ENCODE peak calls at places on chromosomes 6 and 20, in seven cellular contexts. S, K, P, A, U, F and T are unnamed samples.
A peak's percentile ranks its signal among the peaks of the same experiment; 100 is the strongest.

GRCh38 chr6:138494312-138494711 is 5.0 kb downstream of the NHSL1 start:
- DNase-seq in U (no peak), F (no peak), S (no peak), P (no peak), A (no peak), K (no peak), T (no peak)

GRCh38 chr20:53891306-53891894 is 179.0 kb downstream of the BCAS1 start:
- DNase-seq in A (peak; percentile 81), P (no peak), K (no peak), S (no peak), U (no peak), F (peak; percentile 83), T (no peak)

GRCh38 chr20:44963325-44964215 is 2.7 kb upstream of the STK4 start:
- DNase-seq in S (no peak), U (no peak), A (no peak), P (no peak), F (no peak), K (peak; percentile 43), T (no peak)

GRCh38 chr6:56263586-56264295 is 16.4 kb upstream of the COL21A1 start:
- DNase-seq in F (no peak), A (no peak), K (no peak), S (no peak), P (no peak), U (no peak), T (no peak)

GRCh38 chr6:157135691-157136090 is 187.6 kb downstream of the TMEM242 start:
- DNase-seq in P (no peak), S (no peak), F (peak; percentile 54), K (no peak), A (no peak), U (no peak), T (no peak)

GRCh38 chr20:61953789-61954125 is 111.9 kb downstream of the TAF4 start:
- DNase-seq in A (no peak), U (peak; percentile 3), F (no peak), S (no peak), P (no peak), K (no peak), T (no peak)

GRCh38 chr20:57856658-57857057 is 146.8 kb upstream of the PMEPA1 start:
- DNase-seq in P (no peak), S (no peak), F (no peak), U (no peak), K (no peak), A (peak; percentile 75), T (no peak)

GRCh38 chr6:5135783-5136376 is 50.7 kb downstream of the PPP1R3G start:
- DNase-seq in U (no peak), S (peak; percentile 12), P (peak; percentile 53), A (peak; percentile 56), F (no peak), K (peak; percentile 58), T (peak; percentile 42)

GRCh38 chr6:56757585-56757984 is 114.9 kb upstream of the DST start:
- DNase-seq in A (peak; percentile 72), S (no peak), U (no peak), K (no peak), P (no peak), F (peak; percentile 71), T (peak; percentile 58)

GRCh38 chr6:89951574-89952360 is 57.5 kb downstream of the GJA10 start:
- DNase-seq in F (peak; percentile 31), K (no peak), A (peak; percentile 87), S (no peak), U (no peak), P (no peak), T (no peak)

GRCh38 chr20:25399038-25399430 is 8.4 kb upstream of the ABHD12 start:
- DNase-seq in F (peak; percentile 83), A (peak; percentile 96), K (peak; percentile 66), S (no peak), U (no peak), P (peak; percentile 68), T (peak; percentile 49)

GRCh38 chr20:12594410-12595130 is 414.2 kb upstream of the SPTLC3 start:
- DNase-seq in U (no peak), A (peak; percentile 4), S (no peak), F (no peak), P (peak; percentile 7), K (no peak), T (no peak)

GRCh38 chr6:170250981-170251775 is 39.7 kb downstream of the DLL1 start:
- DNase-seq in S (no peak), P (no peak), A (peak; percentile 23), F (no peak), K (no peak), U (no peak), T (peak; percentile 2)

GRCh38 chr20:31979713-31980426 is 11.9 kb downstream of the XKR7 start:
- DNase-seq in U (no peak), P (no peak), A (peak; percentile 9), S (no peak), K (no peak), F (no peak), T (no peak)

GRCh38 chr20:17504326-17504897 is 26.8 kb downstream of the BFSP1 start:
- DNase-seq in P (peak; percentile 52), S (no peak), K (no peak), U (no peak), F (no peak), A (no peak), T (peak; percentile 27)

GRCh38 chr20:58116505-58116904 is 111.9 kb downstream of the ANKRD60 start:
- DNase-seq in U (no peak), K (no peak), A (no peak), P (no peak), F (no peak), S (no peak), T (no peak)

GRCh38 chr6:35687658-35688604 is 784 bp downstream of the FKBP5 start:
- DNase-seq in P (peak; percentile 77), S (peak; percentile 34), K (peak; percentile 86), F (peak; percentile 57), A (peak; percentile 66), U (peak; percentile 56), T (peak; percentile 80)

GRCh38 chr20:22523499-22524392 is 60.6 kb downstream of the FOXA2 start:
- DNase-seq in A (peak; percentile 82), K (no peak), F (no peak), S (no peak), U (no peak), P (no peak), T (peak; percentile 78)

GRCh38 chr20:21514553-21515251 is 838 bp upstream of the NKX2-2 start:
- DNase-seq in K (no peak), S (no peak), U (no peak), P (peak; percentile 34), A (no peak), F (no peak), T (peak; percentile 40)

DNA sequence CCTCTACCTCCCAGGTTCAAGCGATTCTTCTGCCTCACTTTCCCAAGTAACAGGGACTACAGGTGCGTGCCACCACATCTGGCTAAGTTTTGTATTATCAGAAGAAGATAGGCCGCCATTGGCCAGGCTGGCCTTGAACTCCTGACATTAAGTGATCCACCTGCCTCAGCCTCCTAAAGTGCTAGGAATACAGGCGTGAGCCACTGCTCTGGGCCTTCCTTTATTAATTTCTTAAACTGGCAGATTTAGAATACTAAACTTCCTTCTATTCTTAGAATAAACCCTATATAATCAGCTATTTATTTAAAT is 86.6 kb downstream of the HFE start:
- DNase-seq in K (peak; percentile 38), F (no peak), A (no peak), P (no peak), S (no peak), U (no peak), T (no peak)
- H3K4me3 ChIP-seq in K (peak overlapping the region; percentile 74), F (no peak overlapping the region), A (no peak overlapping the region), P (no peak overlapping the region), S (no peak overlapping the region), U (no peak overlapping the region), T (no peak overlapping the region)

GRCh38 chr6:27810768-27811298 is 101.4 kb downstream of the OR2B2 start:
- DNase-seq in P (no peak), K (peak; percentile 80), U (no peak), F (no peak), A (peak; percentile 39), S (no peak), T (no peak)
- H3K27ac ChIP-seq in P (peak overlapping the region; percentile 99), K (peak overlapping the region; percentile 96), U (peak overlapping the region; percentile 65), F (peak overlapping the region; percentile 87), A (peak overlapping the region; percentile 65), S (peak overlapping the region; percentile 93), T (peak overlapping the region; percentile 82)

DNA sequence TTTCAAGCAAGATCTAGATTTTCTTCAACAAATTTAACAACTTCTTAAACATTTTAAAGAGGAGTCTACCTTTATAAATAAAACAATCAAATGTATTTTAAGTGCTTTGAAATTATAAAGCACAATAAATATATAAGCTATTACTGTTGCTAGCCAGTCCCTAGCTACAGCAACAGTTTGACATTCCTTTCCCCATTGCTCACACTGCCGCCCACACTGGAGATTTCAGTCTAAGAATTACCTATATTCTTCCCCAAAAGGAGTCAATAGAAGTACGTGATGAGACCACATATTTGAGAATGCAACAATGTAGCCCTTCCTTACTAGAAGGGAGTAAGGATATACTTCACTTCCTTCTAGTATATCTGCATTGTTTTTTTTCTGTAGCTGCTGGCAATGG is 65.3 kb upstream of the RNF146 start:
- DNase-seq in K (no peak), A (peak; percentile 46), S (no peak), U (no peak), F (peak; percentile 78), P (no peak), T (no peak)
- H3K4me1 ChIP-seq in K (no peaks in the 10 kb centered on the region), A (no peaks in the 10 kb centered on the region), S (no peaks in the 10 kb centered on the region), U (no peaks in the 10 kb centered on the region), F (no peaks in the 10 kb centered on the region), P (no peaks in the 10 kb centered on the region), T (no peaks in the 10 kb centered on the region)

GRCh38 chr6:12280901-12281300 is 9.3 kb upstream of the EDN1 start:
- DNase-seq in K (no peak), F (no peak), P (no peak), A (no peak), S (no peak), U (no peak), T (no peak)

GRCh38 chr6:12277401-12277800 is 12.8 kb upstream of the EDN1 start:
- DNase-seq in K (no peak), S (no peak), P (no peak), F (no peak), U (no peak), A (no peak), T (no peak)

GRCh38 chr6:12278915-12279314 is 11.2 kb upstream of the EDN1 start:
- DNase-seq in P (no peak), K (no peak), U (no peak), S (no peak), F (no peak), A (peak; percentile 46), T (no peak)

GRCh38 chr6:12280458-12280857 is 9.7 kb upstream of the EDN1 start:
- DNase-seq in U (no peak), S (no peak), A (peak; percentile 72), F (peak; percentile 59), K (no peak), P (no peak), T (no peak)

DNA sequence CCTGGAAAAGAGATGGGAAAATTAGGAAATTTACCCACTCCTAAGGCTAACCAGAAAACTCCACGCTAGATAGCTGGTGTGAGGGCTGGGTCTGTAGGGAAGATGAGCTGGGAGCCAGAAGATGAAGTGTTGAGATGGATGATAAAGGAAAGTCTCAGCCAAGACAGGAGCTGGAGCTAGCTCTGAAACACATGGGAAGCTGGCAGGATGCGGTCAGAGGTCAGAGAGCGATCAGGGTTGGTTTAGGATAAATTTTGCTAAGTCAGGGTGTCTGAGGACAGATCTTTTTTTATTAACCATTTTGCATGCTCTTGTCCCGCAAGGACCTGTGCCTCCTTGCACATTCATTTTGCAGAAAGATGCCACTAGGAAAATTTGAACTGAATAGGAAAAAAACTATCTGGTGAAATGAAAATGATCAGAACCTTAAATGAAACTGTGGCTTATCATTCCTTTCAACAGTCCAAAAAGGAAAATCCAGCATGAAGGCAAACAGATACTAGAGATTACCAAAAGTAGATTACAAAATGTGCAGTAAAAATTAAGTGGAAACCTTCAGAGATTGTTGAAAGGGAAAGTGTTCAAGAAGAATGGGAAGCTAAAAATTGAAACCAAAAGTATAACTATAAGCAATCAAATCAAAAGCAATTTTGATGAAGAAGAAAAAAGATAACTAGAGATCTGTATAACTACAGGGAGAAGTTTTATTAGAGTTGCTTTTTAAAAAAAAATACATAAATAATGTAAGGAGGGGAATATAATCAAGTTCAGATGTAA is 10.7 kb upstream of the EDN1 start:
- DNase-seq in U (no peak), A (no peak), S (no peak), K (no peak), P (no peak), F (no peak), T (no peak)
- H3K4me3 ChIP-seq in U (no peak overlapping the region), A (no peak overlapping the region), S (no peak overlapping the region), K (no peak overlapping the region), P (no peak overlapping the region), F (no peak overlapping the region), T (no peak overlapping the region)